ENCODE peak calls at places on chromosome 3, in ten cellular contexts. D is tibial nerve, P is spleen, L is stomach, T is endothelial cell of umbilical vein, R is GM12878, Y is A549, E is esophagus muscularis mucosa, S is adrenal gland, H is uterus. U is an unnamed sample.

GRCh38 chr3:13845806-13846205 is 34.1 kb downstream of the WNT7A start:
- DNase-seq in P (peak), R (no peak), E (no peak), Y (no peak), T (no peak), D (no peak), L (no peak), H (no peak), S (no peak), U (no peak)

GRCh38 chr3:177928156-177928555 is 608.1 kb upstream of the KCNMB2 start:
- DNase-seq in Y (peak), S (no peak), L (no peak), D (no peak), H (no peak), T (no peak), E (no peak), R (no peak), P (no peak), U (no peak)

GRCh38 chr3:105688821-105689220 is 180.0 kb downstream of the CBLB start:
- DNase-seq in Y (peak), E (no peak), P (no peak), D (no peak), R (no peak), L (no peak), H (no peak), S (no peak), T (peak), U (no peak)

GRCh38 chr3:157913052-157913451 is 193.2 kb downstream of the SHOX2 start:
- DNase-seq in P (no peak), L (no peak), T (no peak), H (no peak), E (no peak), Y (no peak), D (no peak), R (no peak), S (no peak), U (no peak)

GRCh38 chr3:115974940-115975339 is 351.6 kb downstream of the GAP43 start:
- DNase-seq in S (no peak), P (no peak), E (no peak), T (no peak), D (no peak), L (no peak), Y (no peak), R (no peak), H (no peak), U (no peak)

GRCh38 chr3:136802481-136802996 is 16.4 kb upstream of the SLC35G2 start:
- DNase-seq in E (no peak), L (no peak), R (no peak), S (no peak), Y (no peak), T (peak), H (peak), D (no peak), P (no peak), U (no peak)

GRCh38 chr3:40129981-40130380 is 179.5 kb upstream of the EIF1B start:
- DNase-seq in P (no peak), S (no peak), L (no peak), E (no peak), R (no peak), Y (no peak), H (no peak), T (no peak), D (no peak), U (no peak)

GRCh38 chr3:167952969-167953368 is 142.8 kb downstream of the GOLIM4 start:
- DNase-seq in Y (no peak), P (no peak), S (no peak), L (no peak), T (no peak), D (no peak), H (no peak), R (no peak), E (no peak), U (no peak)

GRCh38 chr3:180684807-180685206 is 5.5 kb upstream of the CCDC39 start:
- DNase-seq in T (no peak), L (no peak), H (no peak), E (no peak), Y (no peak), P (no peak), S (no peak), D (no peak), R (no peak), U (no peak)

GRCh38 chr3:161371441-161372320 is at the start of gene SPTSSB:
- DNase-seq in L (peak), D (no peak), S (no peak), T (peak), R (no peak), P (peak), Y (peak), H (no peak), E (no peak), U (peak)

GRCh38 chr3:121165397-121165837 is 257.4 kb downstream of the STXBP5L start:
- DNase-seq in P (no peak), R (no peak), E (no peak), S (no peak), H (no peak), T (no peak), L (no peak), Y (no peak), D (no peak), U (no peak)

GRCh38 chr3:18422972-18423371 is 2.2 kb downstream of the SATB1 start:
- DNase-seq in H (no peak), P (no peak), R (no peak), S (no peak), Y (no peak), L (no peak), E (no peak), D (no peak), T (no peak), U (peak)
- TF ChIP-seq POLR2A in H (no peak), P (no peak), R (no peak), S (no peak), Y (no peak), L (no peak), E (no peak), D (no peak), T (no peak), U (no peak)

DNA sequence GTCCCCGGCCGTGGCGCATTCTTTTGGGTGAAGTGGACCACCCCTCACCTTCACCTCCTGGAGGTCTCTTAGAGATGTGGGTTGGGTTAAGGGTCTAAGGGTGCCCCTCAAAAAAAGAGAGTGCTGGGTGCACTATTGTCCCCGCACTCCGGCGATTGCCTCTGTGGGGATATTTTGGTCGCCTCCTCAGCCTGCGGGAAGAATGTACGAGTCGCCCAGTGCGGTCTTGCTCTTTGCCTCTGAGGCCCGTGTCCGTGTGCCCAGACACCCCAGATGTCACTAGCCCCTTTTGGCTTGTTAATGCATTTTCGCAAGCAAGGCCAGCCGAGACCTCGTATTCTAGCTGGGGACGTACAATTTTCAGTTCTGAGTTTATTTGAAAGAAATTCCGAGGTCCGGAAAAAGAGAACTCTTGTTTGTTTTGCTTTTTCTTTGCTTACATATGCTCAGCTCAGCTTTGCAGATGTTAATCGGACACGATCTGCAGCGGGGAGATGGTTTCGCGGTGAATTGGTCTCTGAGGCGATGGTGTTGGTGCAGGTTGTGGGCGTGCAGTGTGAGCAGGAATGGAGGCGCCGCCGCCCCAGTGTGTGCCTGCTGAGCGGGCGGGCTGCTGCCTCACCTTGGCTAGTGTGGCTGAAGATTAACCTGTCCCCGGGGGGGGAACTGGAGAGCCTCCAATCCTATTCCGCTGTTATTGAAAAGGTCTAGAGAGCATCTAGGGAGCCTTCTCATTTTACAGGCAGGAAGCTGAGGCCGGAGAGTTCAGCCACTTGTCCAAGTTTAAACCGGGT is 1.4 kb downstream of the ST6GAL1 start:
- DNase-seq in D (no peak), S (no peak), P (peak), R (no peak), T (peak), E (no peak), H (peak), Y (no peak), L (peak), U (peak)
- TF ChIP-seq POLR2A in D (no peak), S (no peak), P (no peak), R (peak), T (no peak), E (no peak), H (no peak), Y (no peak), L (no peak), U (no peak)

DNA sequence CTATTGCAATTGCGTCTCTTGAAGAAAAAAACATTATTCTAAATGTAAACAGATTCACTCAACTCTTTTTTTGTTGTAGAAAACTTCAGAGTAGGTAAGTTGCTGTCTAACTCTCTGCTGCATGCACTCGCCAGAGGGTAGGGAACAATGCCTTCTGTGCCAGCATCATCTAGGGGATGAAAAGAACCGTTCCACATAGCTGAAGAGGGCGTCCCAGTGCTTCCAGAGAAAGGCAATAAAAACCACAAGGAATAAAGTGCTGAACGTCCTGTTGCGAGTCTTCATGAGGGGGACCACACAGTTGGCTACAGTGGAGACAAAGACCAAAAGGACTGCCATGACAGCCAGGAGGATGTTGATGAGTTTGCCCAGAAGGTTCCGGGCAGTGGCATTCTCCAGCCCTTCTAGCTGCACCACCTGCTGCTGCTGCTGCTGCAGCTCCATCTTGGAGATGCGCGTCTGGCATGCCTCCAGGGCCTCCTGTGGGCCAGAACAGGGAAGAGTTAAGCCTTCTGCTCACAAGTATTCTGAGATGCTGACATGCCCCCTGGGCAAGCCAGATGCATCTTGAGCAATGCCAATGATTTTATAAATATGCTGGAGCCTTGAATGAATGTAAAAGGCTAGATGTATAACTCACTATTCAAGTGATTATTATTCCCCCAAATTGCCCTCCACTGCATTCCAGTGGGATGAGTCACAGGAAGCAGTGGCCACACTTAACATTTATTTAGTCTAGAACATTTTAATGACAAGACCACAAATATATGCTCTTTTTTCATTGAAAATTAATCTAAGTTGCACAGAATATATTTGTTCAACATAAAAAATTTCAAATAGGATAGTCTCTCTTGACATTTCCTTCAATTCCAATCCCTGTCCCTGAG is 45.1 kb upstream of the PLXND1 start:
- DNase-seq in L (no peak), S (peak), D (no peak), E (no peak), P (no peak), R (no peak), H (peak), Y (peak), T (peak), U (no peak)
- TF ChIP-seq POLR2A in L (no peak), S (no peak), D (no peak), E (no peak), P (no peak), R (no peak), H (no peak), Y (no peak), T (no peak), U (no peak)

GRCh38 chr3:44981751-44982150 is 5.7 kb downstream of the EXOSC7 start:
- DNase-seq in D (no peak), P (no peak), S (peak), R (no peak), E (no peak), H (no peak), Y (no peak), T (no peak), L (no peak), U (no peak)

GRCh38 chr3:44981220-44981619 is 5.2 kb downstream of the EXOSC7 start:
- DNase-seq in H (no peak), T (no peak), D (no peak), E (no peak), P (no peak), R (no peak), S (no peak), Y (no peak), L (no peak), U (no peak)

GRCh38 chr3:44974406-44974805 is 1.6 kb downstream of the ZDHHC3 start:
- DNase-seq in R (no peak), T (no peak), Y (no peak), E (no peak), S (peak), D (no peak), H (no peak), L (peak), P (no peak), U (no peak)

GRCh38 chr3:44970916-44971490 is 5.0 kb downstream of the ZDHHC3 start:
- DNase-seq in E (no peak), P (no peak), S (no peak), D (no peak), T (no peak), Y (no peak), L (no peak), R (no peak), H (no peak), U (no peak)

DNA sequence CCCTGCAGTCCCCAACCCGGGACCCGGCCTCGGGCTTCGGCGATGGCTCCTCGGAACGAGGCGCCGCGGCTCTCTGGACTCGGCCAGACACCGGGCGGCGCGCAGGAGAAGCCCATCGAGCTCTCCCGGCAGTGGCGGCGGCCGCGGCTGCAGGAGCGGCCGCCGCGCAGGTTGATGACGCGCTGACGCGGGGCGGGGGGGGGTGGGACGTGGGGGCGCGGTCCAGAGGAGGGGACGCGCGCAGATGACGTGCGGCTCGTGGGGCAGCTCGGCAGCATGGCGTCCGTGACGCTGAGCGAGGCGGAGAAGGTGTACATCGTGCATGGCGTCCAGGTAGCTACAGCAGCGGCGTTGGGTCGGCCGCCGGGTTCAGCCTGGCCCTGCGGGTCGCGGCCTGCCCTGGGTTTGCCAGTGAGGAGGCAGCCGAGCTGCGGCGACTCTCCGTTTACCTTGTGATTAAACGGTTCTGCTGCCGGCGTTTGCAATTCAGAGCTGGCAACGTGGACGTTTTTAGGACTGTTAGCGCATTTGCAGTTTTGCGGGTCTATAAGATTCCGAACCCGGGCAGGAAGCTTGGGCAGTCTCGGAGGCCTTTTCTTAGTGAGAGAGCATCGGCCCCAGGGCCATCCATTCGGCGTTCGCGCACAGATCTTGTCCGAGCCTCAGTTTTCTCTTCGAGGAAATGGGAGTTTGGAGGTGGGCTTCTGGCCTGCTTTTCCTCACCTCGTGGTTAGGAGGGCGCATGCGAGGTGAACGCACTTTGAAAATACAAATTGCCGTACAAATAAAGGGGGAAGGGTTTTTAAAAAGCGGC is at the start of the genes EXOSC7 and ZDHHC3:
- DNase-seq in S (peak), Y (peak), D (peak), L (peak), E (peak), P (peak), T (peak), R (no peak), H (peak), U (peak)
- TF ChIP-seq POLR2A in S (peak), Y (peak), D (peak), L (no peak), E (peak), P (peak), T (peak), R (peak), H (peak), U (peak)

DNA sequence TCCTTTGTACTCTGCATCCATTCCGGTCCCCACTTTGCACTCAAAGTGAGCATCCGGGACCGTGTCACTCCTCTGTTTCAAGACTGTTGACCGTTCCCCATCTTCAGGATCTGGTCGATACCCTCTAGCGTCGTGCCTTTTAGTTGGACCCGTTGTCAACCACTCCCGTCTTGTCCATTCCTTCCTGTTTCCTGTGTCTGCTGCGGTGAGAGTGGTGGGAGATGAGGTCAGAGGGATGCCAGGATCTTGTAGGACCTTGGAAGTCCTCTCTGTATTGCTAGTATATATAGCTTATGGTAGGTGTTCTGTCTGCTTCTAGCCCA is 624 bp downstream of the BRK1 start:
- DNase-seq in L (no peak), E (no peak), S (no peak), P (no peak), R (no peak), T (no peak), D (no peak), Y (no peak), H (no peak), U (peak)
- TF ChIP-seq POLR2A in L (no peak), E (no peak), S (no peak), P (no peak), R (no peak), T (no peak), D (no peak), Y (no peak), H (no peak), U (no peak)

GRCh38 chr3:184362668-184363540 is 1.4 kb downstream of the POLR2H start:
- DNase-seq in D (peak), P (peak), S (peak), T (peak), H (peak), E (peak), R (peak), L (peak), Y (peak), U (peak)
- TF ChIP-seq POLR2A in D (peak), P (peak), S (peak), T (peak), H (peak), E (peak), R (peak), L (no peak), Y (peak), U (peak)

GRCh38 chr3:31213869-31214486 is 318.7 kb upstream of the STT3B start:
- DNase-seq in D (no peak), L (no peak), T (peak), P (no peak), Y (no peak), E (no peak), H (no peak), S (no peak), R (peak), U (peak)
- TF ChIP-seq POLR2A in D (no peak), L (no peak), T (no peak), P (no peak), Y (no peak), E (no peak), H (no peak), S (no peak), R (no peak), U (no peak)

DNA sequence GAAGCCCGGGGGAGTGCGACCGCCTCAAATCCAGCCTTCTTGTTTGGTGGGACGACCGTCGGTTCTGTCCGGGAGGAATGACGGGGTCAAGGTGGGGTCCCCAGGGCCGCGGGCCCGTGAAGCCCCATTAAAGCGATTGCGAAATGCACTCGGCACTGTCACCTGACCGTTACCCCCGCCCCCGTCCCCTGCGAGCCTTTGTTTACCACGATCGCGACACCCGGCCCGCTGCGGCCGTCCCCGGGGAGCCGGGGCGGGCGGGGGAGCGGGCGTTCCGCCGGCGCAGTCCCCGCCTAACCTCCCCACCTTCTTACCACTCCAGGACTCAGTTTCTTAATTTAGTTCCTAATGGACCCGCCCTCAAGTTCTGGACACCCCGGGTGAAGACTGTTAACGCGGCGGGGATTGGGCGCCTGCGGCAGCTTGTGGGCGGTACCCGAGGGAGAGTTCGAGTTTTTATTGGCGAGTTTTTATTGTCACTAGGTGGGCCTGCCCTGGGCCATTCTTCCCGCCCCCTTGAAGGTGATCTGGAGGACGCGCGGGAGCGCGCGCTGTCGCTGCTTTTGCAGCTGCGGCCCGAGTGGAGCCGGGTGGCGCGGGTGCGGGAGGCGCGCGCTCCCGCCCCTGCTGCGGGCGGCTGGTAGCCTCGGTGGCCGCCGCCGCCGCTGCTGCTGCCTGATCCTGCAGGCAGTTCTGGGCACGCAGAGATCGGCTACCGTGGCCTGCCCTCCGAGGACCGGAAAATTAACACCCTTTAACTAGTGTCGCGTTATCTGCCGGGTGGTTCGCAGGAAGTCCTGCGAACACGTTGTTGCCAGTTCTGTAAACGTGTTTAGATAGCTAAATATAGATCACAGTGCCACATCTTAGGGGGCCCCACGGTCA is 1.0 kb downstream of the KLHL24 start:
- DNase-seq in H (peak), P (peak), L (peak), Y (peak), S (peak), E (peak), T (peak), D (peak), R (peak), U (peak)
- TF ChIP-seq POLR2A in H (no peak), P (peak), L (no peak), Y (peak), S (peak), E (peak), T (no peak), D (peak), R (peak), U (peak)